ENCODE peak calls at places on chromosome X, in seven cellular contexts. P is GM12878, R is SK-N-SH, I is GM12891, K is K562, Z is H1, X is HepG2. G is an unnamed sample.
A peak's percentile ranks its signal among the peaks of the same experiment; 100 is the strongest.

GRCh38 chrX:17748684-17749083 is 11.4 kb downstream of the SCML1 start:
- DNase-seq in P (no peak), R (no peak), I (no peak), K (no peak), Z (no peak), X (no peak), G (no peak)

GRCh38 chrX:36978886-36979285 is 29.3 kb upstream of the FAM47C start:
- DNase-seq in P (no peak), R (no peak), I (no peak), K (no peak), Z (no peak), X (no peak), G (no peak)

GRCh38 chrX:856901-857300 is 226.3 kb downstream of the SHOX start:
- DNase-seq in P (no peak), R (no peak), I (no peak), K (no peak), Z (no peak), X (no peak), G (no peak)

GRCh38 chrX:14801136-14801535 is 71.7 kb downstream of the FANCB start:
- DNase-seq in P (no peak), R (no peak), I (no peak), K (no peak), Z (no peak), X (no peak), G (no peak)

GRCh38 chrX:102744307-102744706 is 23.8 kb downstream of the GPRASP3 start:
- DNase-seq in P (no peak), R (no peak), I (no peak), K (no peak), Z (no peak), X (no peak), G (no peak)

GRCh38 chrX:56572975-56573374 is 9.5 kb downstream of the UBQLN2 start:
- DNase-seq in P (no peak), R (no peak), I (no peak), K (no peak), Z (no peak), X (no peak), G (no peak)

GRCh38 chrX:109374276-109374960 is 107.5 kb downstream of the GUCY2F start:
- DNase-seq in P (no peak), R (no peak), I (no peak), K (no peak), Z (no peak), X (no peak), G (no peak)

GRCh38 chrX:155071694-155072215 is 447 bp downstream of the BRCC3 start:
- DNase-seq in P (no peak), R (no peak), I (no peak), K (peak; percentile 28), Z (no peak), X (no peak), G (no peak)

GRCh38 chrX:40008841-40009461 is 88.8 kb downstream of the BCOR start:
- DNase-seq in P (no peak), R (peak; percentile 82), I (no peak), K (no peak), Z (no peak), X (no peak), G (no peak)

GRCh38 chrX:69618803-69619202 is 2.9 kb downstream of the EDA start:
- DNase-seq in P (no peak), R (peak; percentile 17), I (no peak), K (peak; percentile 3), Z (no peak), X (peak; percentile 19), G (no peak)

GRCh38 chrX:103716967-103717366 is 6.3 kb downstream of the TMEM31 start:
- DNase-seq in P (no peak), R (no peak), I (no peak), K (no peak), Z (no peak), X (no peak), G (no peak)

GRCh38 chrX:133544105-133544504 is 128.8 kb upstream of the GPC4 start:
- DNase-seq in P (no peak), R (no peak), I (no peak), K (no peak), Z (no peak), X (peak; percentile 65), G (no peak)

GRCh38 chrX:111823068-111823467 is 52.9 kb upstream of the TRPC5OS start:
- DNase-seq in P (no peak), R (peak; percentile 40), I (no peak), K (peak; percentile 37), Z (peak; percentile 3), X (no peak), G (no peak)

GRCh38 chrX:74377282-74377681 is 44.0 kb upstream of the SLC16A2 start:
- DNase-seq in P (no peak), R (no peak), I (no peak), K (no peak), Z (no peak), X (no peak), G (no peak)

GRCh38 chrX:30414144-30414543 is 105.0 kb upstream of the NR0B1 start:
- DNase-seq in P (no peak), R (no peak), I (no peak), K (no peak), Z (no peak), X (no peak), G (no peak)

GRCh38 chrX:134431894-134432293 is 28.1 kb upstream of the HPRT1 start:
- DNase-seq in P (no peak), R (no peak), I (no peak), K (no peak), Z (no peak), X (no peak), G (no peak)

GRCh38 chrX:119237526-119238035 is 1.5 kb downstream of the PGRMC1 start:
- DNase-seq in P (no peak), R (no peak), I (no peak), K (peak; percentile 17), Z (no peak), X (no peak), G (no peak)

GRCh38 chrX:14056201-14056600 is 26.5 kb upstream of the GEMIN8 start:
- DNase-seq in P (no peak), R (no peak), I (no peak), K (no peak), Z (no peak), X (no peak), G (no peak)

GRCh38 chrX:77446840-77447239 is 349 bp upstream of the FGF16 start:
- DNase-seq in P (no peak), R (no peak), I (no peak), K (no peak), Z (no peak), X (no peak), G (no peak)

GRCh38 chrX:100410083-100410590 is at the start of gene PCDH19:
- DNase-seq in P (no peak), R (peak; percentile 86), I (no peak), K (no peak), Z (no peak), X (no peak), G (peak; percentile 40)

GRCh38 chrX:21479695-21480280 is 105.6 kb downstream of the CNKSR2 start:
- DNase-seq in P (no peak), R (peak; percentile 33), I (no peak), K (peak; percentile 4), Z (no peak), X (peak; percentile 48), G (no peak)

GRCh38 chrX:97806238-97806637 is 922.5 kb downstream of the RPA4 start:
- DNase-seq in P (no peak), R (no peak), I (no peak), K (no peak), Z (no peak), X (no peak), G (no peak)

GRCh38 chrX:46477435-46477834 is 67.8 kb downstream of the ZNF674 start:
- DNase-seq in P (no peak), R (no peak), I (no peak), K (no peak), Z (no peak), X (no peak), G (no peak)

GRCh38 chrX:1606476-1606875 is 8.4 kb upstream of the ASMT start:
- DNase-seq in P (no peak), R (no peak), I (no peak), K (no peak), Z (no peak), X (no peak), G (no peak)

GRCh38 chrX:17082831-17083230 is 136.4 kb downstream of the REPS2 start:
- DNase-seq in P (no peak), R (peak; percentile 37), I (no peak), K (peak; percentile 21), Z (no peak), X (peak; percentile 9), G (no peak)

GRCh38 chrX:120726294-120726693 is 96.4 kb upstream of the C1GALT1C1 start:
- DNase-seq in P (peak; percentile 73), R (no peak), I (no peak), K (no peak), Z (no peak), X (no peak), G (no peak)

GRCh38 chrX:62928906-62929305 is 422.2 kb downstream of the SPIN4 start:
- DNase-seq in P (no peak), R (no peak), I (no peak), K (no peak), Z (no peak), X (no peak), G (no peak)
- TF ChIP-seq TAF1 in P (no peak), R (no peak), I (no peak), K (no peak), Z (no peak), X (no peak), G (no peak)

GRCh38 chrX:12903646-12904045 is 2.8 kb upstream of the TLR8 start:
- DNase-seq in P (no peak), R (no peak), I (no peak), K (no peak), Z (no peak), X (no peak), G (no peak)
- TF ChIP-seq POLR2AphosphoS5 in P (no peak), R (no peak), I (no peak), K (no peak), Z (no peak), X (no peak), G (no peak)

GRCh38 chrX:38985945-38986344 is 184.7 kb downstream of the MID1IP1 start:
- DNase-seq in P (no peak), R (no peak), I (no peak), K (no peak), Z (no peak), X (no peak), G (no peak)

GRCh38 chrX:38982843-38983242 is 181.6 kb downstream of the MID1IP1 start:
- DNase-seq in P (no peak), R (no peak), I (no peak), K (no peak), Z (no peak), X (no peak), G (no peak)

GRCh38 chrX:38985375-38985774 is 184.1 kb downstream of the MID1IP1 start:
- DNase-seq in P (no peak), R (peak; percentile 13), I (peak; percentile 6), K (peak; percentile 9), Z (no peak), X (no peak), G (peak; percentile 8)

GRCh38 chrX:38986586-38986985 is 185.3 kb downstream of the MID1IP1 start:
- DNase-seq in P (no peak), R (no peak), I (no peak), K (no peak), Z (no peak), X (no peak), G (no peak)

GRCh38 chrX:38982370-38982769 is 181.1 kb downstream of the MID1IP1 start:
- DNase-seq in P (no peak), R (no peak), I (no peak), K (no peak), Z (no peak), X (peak; percentile 44), G (no peak)
- TF ChIP-seq TAF1 in P (no peak), R (no peak), I (no peak), K (no peak), Z (no peak), X (no peak), G (no peak)

GRCh38 chrX:25805744-25806143 is 332.4 kb upstream of the MAGEB18 start:
- DNase-seq in P (no peak), R (no peak), I (no peak), K (no peak), Z (no peak), X (no peak), G (no peak)
- TF ChIP-seq POLR2AphosphoS5 in P (no peak), R (no peak), I (no peak), K (no peak), Z (no peak), X (no peak), G (no peak)